ENCODE peak calls at places on chromosomes 16 and 17, in four cellular contexts. One of them, this sample, is unnamed. For H3K4me1, the result is how much of the 10 kb centered on the place peaks cover.

GRCh38 chr16:84308120-84308519 is 13.4 kb downstream of the WFDC1 start:
- DNase-seq in pancreas: no peak
- DNase-seq in esophagus squamous epithelium: no peak
- DNase-seq in spleen: peak
- DNase-seq in this sample: peak

GRCh38 chr16:71738820-71739219 is 14.3 kb upstream of the PHLPP2 start:
- DNase-seq in spleen: no peak
- DNase-seq in pancreas: no peak
- DNase-seq in esophagus squamous epithelium: no peak
- DNase-seq in this sample: no peak

GRCh38 chr17:64448665-64449512 is at the start of gene MILR1:
- DNase-seq in esophagus squamous epithelium: no peak
- DNase-seq in spleen: no peak
- DNase-seq in pancreas: no peak
- DNase-seq in this sample: no peak

GRCh38 chr16:65414284-65414984 is 292.6 kb upstream of the CDH11 start:
- DNase-seq in spleen: no peak
- DNase-seq in esophagus squamous epithelium: no peak
- DNase-seq in pancreas: no peak
- DNase-seq in this sample: no peak

GRCh38 chr17:9971991-9972390 is 66.9 kb upstream of the RCVRN start:
- DNase-seq in spleen: peak
- DNase-seq in pancreas: no peak
- DNase-seq in esophagus squamous epithelium: no peak
- DNase-seq in this sample: peak

GRCh38 chr17:56274491-56274890 is 121.2 kb downstream of the ANKFN1 start:
- DNase-seq in pancreas: no peak
- DNase-seq in spleen: no peak
- DNase-seq in esophagus squamous epithelium: no peak
- DNase-seq in this sample: no peak

GRCh38 chr16:11946433-11946832 is 4.6 kb upstream of the NPIPB2 start:
- DNase-seq in esophagus squamous epithelium: no peak
- DNase-seq in spleen: no peak
- DNase-seq in pancreas: no peak
- DNase-seq in this sample: no peak

GRCh38 chr16:4982056-4982867 is 24.1 kb downstream of the SEC14L5 start:
- DNase-seq in esophagus squamous epithelium: no peak
- DNase-seq in spleen: peak
- DNase-seq in pancreas: no peak
- DNase-seq in this sample: no peak

GRCh38 chr17:42438600-42439567 is 15.8 kb upstream of the CAVIN1 start:
- DNase-seq in esophagus squamous epithelium: no peak
- DNase-seq in pancreas: no peak
- DNase-seq in spleen: peak
- DNase-seq in this sample: peak
- TF ChIP-seq CTCF in esophagus squamous epithelium: peak
- TF ChIP-seq CTCF in pancreas: peak
- TF ChIP-seq CTCF in spleen: no peak
- TF ChIP-seq CTCF in this sample: peak

DNA sequence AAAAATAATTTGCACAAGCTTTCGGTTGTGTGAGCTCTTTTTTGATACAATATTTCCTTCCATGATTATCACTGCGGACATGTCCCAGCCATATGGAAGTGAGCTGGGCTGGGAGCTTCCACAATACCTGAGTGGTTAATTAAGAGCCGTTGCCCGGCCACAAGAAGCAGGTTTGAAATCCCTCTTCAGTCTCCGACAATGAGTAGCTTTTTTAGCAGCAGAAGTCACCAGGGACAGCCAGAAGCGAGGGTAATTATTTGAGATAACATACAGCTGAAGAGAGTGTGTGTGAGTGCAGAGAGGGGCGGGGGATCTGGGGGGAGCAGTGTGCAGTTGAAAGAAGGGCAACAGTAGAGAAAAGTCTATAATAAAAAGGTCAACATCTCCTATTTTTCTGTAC is 220.1 kb upstream of the IRX3 start:
- DNase-seq in pancreas: no peak
- DNase-seq in esophagus squamous epithelium: no peak
- DNase-seq in spleen: no peak
- DNase-seq in this sample: no peak
- H3K4me1 ChIP-seq in pancreas: under half
- H3K4me1 ChIP-seq in esophagus squamous epithelium: under half
- H3K4me1 ChIP-seq in spleen: under half
- H3K4me1 ChIP-seq in this sample: under half

GRCh38 chr16:60013076-60013475 is 1279.0 kb upstream of the GOT2 start:
- DNase-seq in pancreas: no peak
- DNase-seq in esophagus squamous epithelium: no peak
- DNase-seq in spleen: no peak
- DNase-seq in this sample: peak
- TF ChIP-seq CTCF in pancreas: no peak
- TF ChIP-seq CTCF in esophagus squamous epithelium: no peak
- TF ChIP-seq CTCF in spleen: no peak
- TF ChIP-seq CTCF in this sample: no peak

GRCh38 chr17:77286641-77287431 is 146.1 kb downstream of the SEC14L1 start:
- DNase-seq in spleen: no peak
- DNase-seq in esophagus squamous epithelium: no peak
- DNase-seq in pancreas: peak
- DNase-seq in this sample: peak
- H3K4me1 ChIP-seq in spleen: half or more
- H3K4me1 ChIP-seq in esophagus squamous epithelium: half or more
- H3K4me1 ChIP-seq in pancreas: under half
- H3K4me1 ChIP-seq in this sample: half or more

DNA sequence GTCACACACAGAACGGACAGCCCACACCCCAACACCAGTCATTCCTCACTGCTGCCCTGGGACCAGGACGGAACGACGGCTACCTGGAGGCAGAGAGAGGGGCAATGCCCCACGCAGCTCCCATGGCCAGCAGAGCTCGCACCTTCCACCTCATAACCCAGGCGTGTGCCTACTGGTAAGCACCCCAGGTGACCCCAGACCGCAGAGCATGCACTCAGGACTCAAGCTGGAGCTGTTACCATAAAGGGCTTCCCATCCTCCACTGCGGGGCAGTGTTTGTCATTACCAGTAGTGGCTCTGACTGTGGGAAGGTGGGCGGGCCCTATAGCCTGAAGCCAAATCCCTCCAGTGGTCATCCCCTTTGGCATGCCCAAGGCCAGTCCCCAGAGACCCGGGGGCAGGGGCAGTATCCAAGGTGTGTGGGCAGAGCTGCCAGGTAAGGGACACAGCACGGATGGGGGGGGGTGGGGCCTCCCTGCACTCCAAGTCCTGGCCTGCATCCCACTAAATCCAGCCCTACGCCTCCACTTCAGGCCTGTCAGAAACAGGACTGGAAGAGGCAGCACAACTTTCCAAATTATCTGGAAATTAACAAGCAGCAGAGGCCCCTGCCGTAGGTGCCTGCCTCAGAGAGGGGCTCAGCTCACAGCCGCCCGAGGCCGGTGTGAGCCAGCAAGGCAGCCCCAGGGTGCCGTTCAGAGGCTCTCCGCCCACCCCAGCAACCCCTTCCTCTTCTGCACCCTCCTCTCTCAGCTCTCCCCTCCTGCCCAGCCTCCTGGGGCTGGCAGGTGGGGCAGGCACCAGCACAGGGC is 4.8 kb upstream of the BCAR1 start:
- DNase-seq in spleen: peak
- DNase-seq in esophagus squamous epithelium: no peak
- DNase-seq in pancreas: no peak
- DNase-seq in this sample: no peak
- TF ChIP-seq CTCF in spleen: no peak
- TF ChIP-seq CTCF in esophagus squamous epithelium: no peak
- TF ChIP-seq CTCF in pancreas: no peak
- TF ChIP-seq CTCF in this sample: no peak

GRCh38 chr16:74304835-74305176 is 8.2 kb downstream of the PSMD7 start:
- DNase-seq in esophagus squamous epithelium: no peak
- DNase-seq in pancreas: no peak
- DNase-seq in spleen: no peak
- DNase-seq in this sample: no peak

GRCh38 chr16:74304164-74304834 is 7.7 kb downstream of the PSMD7 start:
- DNase-seq in spleen: no peak
- DNase-seq in pancreas: no peak
- DNase-seq in esophagus squamous epithelium: no peak
- DNase-seq in this sample: peak

GRCh38 chr16:74305978-74306784 is 9.6 kb downstream of the PSMD7 start:
- DNase-seq in spleen: no peak
- DNase-seq in esophagus squamous epithelium: no peak
- DNase-seq in pancreas: no peak
- DNase-seq in this sample: no peak

GRCh38 chr16:74307383-74307782 is 10.8 kb downstream of the PSMD7 start:
- DNase-seq in pancreas: no peak
- DNase-seq in esophagus squamous epithelium: no peak
- DNase-seq in spleen: no peak
- DNase-seq in this sample: no peak

GRCh38 chr16:74305286-74305685 is 8.7 kb downstream of the PSMD7 start:
- DNase-seq in spleen: no peak
- DNase-seq in esophagus squamous epithelium: no peak
- DNase-seq in pancreas: no peak
- DNase-seq in this sample: no peak
- H3K4me1 ChIP-seq in spleen: under half
- H3K4me1 ChIP-seq in esophagus squamous epithelium: under half
- H3K4me1 ChIP-seq in pancreas: under half
- H3K4me1 ChIP-seq in this sample: under half

This sample was measured in mucosa of descending colon.